ENCODE peak calls at places on chromosome 6, in six cellular contexts. P is hepatocyte, Q is PC-3, I is SK-N-SH, K is neural progenitor cell, A is MM.1S. T is an unnamed sample.

GRCh38 chr6:121858310-121858709 is 422.9 kb downstream of the GJA1 start:
- DNase-seq in P (no peak), Q (no peak), I (no peak), K (no peak), A (no peak), T (no peak)

GRCh38 chr6:49499623-49500022 is at the start of gene GLYATL3:
- DNase-seq in P (no peak), Q (no peak), I (no peak), K (no peak), A (no peak), T (no peak)

GRCh38 chr6:132060591-132060990 is 109.4 kb upstream of the CCN2 start:
- DNase-seq in P (peak), Q (peak), I (no peak), K (no peak), A (no peak), T (peak)

GRCh38 chr6:135109761-135110160 is 55.1 kb upstream of the HBS1L start:
- DNase-seq in P (no peak), Q (no peak), I (no peak), K (no peak), A (no peak), T (no peak)

GRCh38 chr6:150969901-150970300 is 104.4 kb downstream of the MTHFD1L start:
- DNase-seq in P (no peak), Q (no peak), I (no peak), K (no peak), A (no peak), T (no peak)

GRCh38 chr6:56713285-56713684 is 70.6 kb upstream of the DST start:
- DNase-seq in P (peak), Q (peak), I (no peak), K (no peak), A (no peak), T (no peak)

GRCh38 chr6:105596284-105596755 is 193.4 kb upstream of the PREP start:
- DNase-seq in P (peak), Q (peak), I (no peak), K (no peak), A (no peak), T (no peak)

GRCh38 chr6:38567436-38567835 is 72.3 kb downstream of the BTBD9 start:
- DNase-seq in P (peak), Q (peak), I (peak), K (no peak), A (no peak), T (no peak)

GRCh38 chr6:31901415-31901952 is 402 bp downstream of the ZBTB12 start:
- DNase-seq in P (peak), Q (peak), I (peak), K (peak), A (peak), T (peak)

GRCh38 chr6:122615409-122615808 is 5.2 kb downstream of the PKIB start:
- DNase-seq in P (no peak), Q (no peak), I (no peak), K (no peak), A (no peak), T (no peak)

GRCh38 chr6:76697585-76697984 is 625.1 kb upstream of the IMPG1 start:
- DNase-seq in P (no peak), Q (peak), I (peak), K (peak), A (no peak), T (no peak)

GRCh38 chr6:41917528-41917927 is 3.4 kb downstream of the MED20 start:
- DNase-seq in P (no peak), Q (peak), I (no peak), K (no peak), A (no peak), T (no peak)

GRCh38 chr6:156988276-156989158 is 211.3 kb downstream of the ARID1B start:
- DNase-seq in P (peak), Q (no peak), I (peak), K (peak), A (peak), T (peak)

GRCh38 chr6:146905313-146905712 is 298.9 kb upstream of the STXBP5 start:
- DNase-seq in P (no peak), Q (peak), I (peak), K (no peak), A (no peak), T (no peak)

GRCh38 chr6:131532476-131533108 is 40.4 kb upstream of the ARG1 start:
- DNase-seq in P (no peak), Q (no peak), I (no peak), K (no peak), A (no peak), T (no peak)

GRCh38 chr6:25026723-25027122 is 91.0 kb upstream of the RIPOR2 start:
- DNase-seq in P (no peak), Q (no peak), I (no peak), K (no peak), A (peak), T (peak)

GRCh38 chr6:47303383-47303782 is 6.3 kb downstream of the TNFRSF21 start:
- DNase-seq in P (no peak), Q (no peak), I (no peak), K (no peak), A (no peak), T (no peak)

GRCh38 chr6:167565884-167566491 is 241.1 kb downstream of the TTLL2 start:
- DNase-seq in P (peak), Q (no peak), I (no peak), K (peak), A (no peak), T (no peak)

GRCh38 chr6:116764961-116765841 is at the start of gene FAM162B:
- DNase-seq in P (peak), Q (no peak), I (peak), K (peak), A (no peak), T (no peak)

GRCh38 chr6:1763411-1763810 is 153.7 kb downstream of the FOXC1 start:
- DNase-seq in P (no peak), Q (peak), I (no peak), K (no peak), A (no peak), T (no peak)

GRCh38 chr6:41577865-41578713 is 31.9 kb downstream of the FOXP4 start:
- DNase-seq in P (peak), Q (peak), I (peak), K (peak), A (no peak), T (no peak)

GRCh38 chr6:113858605-113859348 is 1.6 kb downstream of the MARCKS start:
- DNase-seq in P (peak), Q (peak), I (peak), K (peak), A (peak), T (peak)

GRCh38 chr6:158593670-158594069 is 33.8 kb downstream of the TMEM181 start:
- DNase-seq in P (no peak), Q (no peak), I (no peak), K (no peak), A (no peak), T (no peak)

GRCh38 chr6:158597565-158597964 is 37.7 kb downstream of the TMEM181 start:
- DNase-seq in P (no peak), Q (no peak), I (no peak), K (no peak), A (no peak), T (no peak)

GRCh38 chr6:158591134-158591809 is 31.4 kb downstream of the TMEM181 start:
- DNase-seq in P (no peak), Q (no peak), I (no peak), K (no peak), A (no peak), T (no peak)

GRCh38 chr6:158596861-158597260 is 37.0 kb downstream of the TMEM181 start:
- DNase-seq in P (no peak), Q (no peak), I (peak), K (no peak), A (no peak), T (no peak)

GRCh38 chr6:158595223-158595622 is 35.3 kb downstream of the TMEM181 start:
- DNase-seq in P (no peak), Q (no peak), I (peak), K (no peak), A (no peak), T (peak)
- TF ChIP-seq CTCF in P (peak), Q (peak), I (peak), K (no peak), A (no peak), T (peak)

GRCh38 chr6:170296423-170296745 is 5.5 kb upstream of the DLL1 start:
- DNase-seq in P (no peak), Q (no peak), I (peak), K (peak), A (no peak), T (no peak)
- H3K4me3 ChIP-seq in P (no peak), Q (peak), I (no peak), K (peak), A (no peak), T (no peak)

GRCh38 chr6:20334334-20334733 is 67.3 kb upstream of the E2F3 start:
- DNase-seq in P (no peak), Q (no peak), I (no peak), K (no peak), A (no peak), T (no peak)
- TF ChIP-seq EZH2phosphoT487 in P (no peak), Q (no peak), I (no peak), K (no peak), A (no peak), T (no peak)

GRCh38 chr6:137210903-137211302 is 8.3 kb downstream of the IFNGR1 start:
- DNase-seq in P (no peak), Q (no peak), I (no peak), K (no peak), A (no peak), T (no peak)

GRCh38 chr6:137203256-137203655 is 15.9 kb downstream of the IFNGR1 start:
- DNase-seq in P (no peak), Q (no peak), I (no peak), K (no peak), A (no peak), T (no peak)

GRCh38 chr6:137202078-137202477 is 17.1 kb downstream of the IFNGR1 start:
- DNase-seq in P (no peak), Q (no peak), I (peak), K (no peak), A (no peak), T (no peak)

GRCh38 chr6:137208279-137208678 is 10.9 kb downstream of the IFNGR1 start:
- DNase-seq in P (no peak), Q (no peak), I (no peak), K (no peak), A (no peak), T (no peak)

GRCh38 chr6:137206562-137206961 is 12.6 kb downstream of the IFNGR1 start:
- DNase-seq in P (no peak), Q (no peak), I (no peak), K (no peak), A (no peak), T (no peak)
- TF ChIP-seq CTCF in P (no peak), Q (no peak), I (no peak), K (no peak), A (no peak), T (no peak)

GRCh38 chr6:109442393-109442924 is 1.9 kb downstream of the SMPD2 start:
- DNase-seq in P (no peak), Q (no peak), I (no peak), K (no peak), A (no peak), T (no peak)
- H3K4me3 ChIP-seq in P (no peak), Q (no peak), I (no peak), K (no peak), A (no peak), T (no peak)

GRCh38 chr6:12022903-12023522 is 10.9 kb downstream of the HIVEP1 start:
- DNase-seq in P (no peak), Q (no peak), I (peak), K (peak), A (no peak), T (no peak)
- TF ChIP-seq EZH2phosphoT487 in P (no peak), Q (no peak), I (no peak), K (no peak), A (no peak), T (no peak)